ENCODE peak calls at places on chromosomes 13 and 19, in seven cellular contexts. X is HCT116; Y is heart right ventricle; B is suprapubic skin; N is CD8-positive, alpha-beta T cell; Q is A673; E is breast epithelium. I is an unnamed sample.

GRCh38 chr19:47445937-47446402 is 25.7 kb downstream of the SLC8A2 start:
- DNase-seq in N (peak; percentile 68), B (no peak), Y (no peak), E (no peak), Q (peak; percentile 67), X (no peak), I (peak; percentile 42)

GRCh38 chr19:14409157-14410053 is 9.7 kb downstream of the DDX39A start:
- DNase-seq in X (no peak), N (peak; percentile 44), E (no peak), Y (no peak), B (no peak), Q (no peak), I (no peak)

GRCh38 chr13:112826565-112826964 is 136.7 kb downstream of the ATP11A start:
- DNase-seq in N (no peak), Y (no peak), B (no peak), E (no peak), Q (no peak), X (no peak), I (peak; percentile 15)

GRCh38 chr19:3336680-3337523 is 29.5 kb upstream of the NFIC start:
- DNase-seq in N (no peak), Y (peak; percentile 83), E (peak; percentile 97), Q (no peak), X (no peak), B (peak; percentile 92), I (peak; percentile 94)

GRCh38 chr19:21396893-21397572 is at the start of gene ZNF493:
- DNase-seq in E (peak; percentile 96), X (peak; percentile 69), Q (peak; percentile 92), N (peak; percentile 86), Y (peak; percentile 97), B (peak; percentile 97), I (peak; percentile 97)

GRCh38 chr19:49362926-49363264 is 679 bp upstream of the TEAD2 start:
- DNase-seq in B (no peak), X (no peak), Y (peak; percentile 62), N (no peak), E (peak; percentile 63), Q (no peak), I (no peak)

GRCh38 chr13:102870677-102871415 is 25.0 kb downstream of the ERCC5 start:
- DNase-seq in B (no peak), Y (peak; percentile 48), N (peak; percentile 56), X (peak; percentile 19), Q (peak; percentile 76), E (no peak), I (peak; percentile 40)

GRCh38 chr13:101919541-101920306 is 467.2 kb downstream of the ITGBL1 start:
- DNase-seq in X (no peak), N (no peak), E (no peak), Q (no peak), B (no peak), Y (peak; percentile 24), I (no peak)

GRCh38 chr13:46961719-46962118 is 64.9 kb upstream of the HTR2A start:
- DNase-seq in B (no peak), Y (no peak), N (no peak), Q (peak; percentile 7), X (no peak), E (no peak), I (no peak)

GRCh38 chr13:96900992-96901391 is 93.3 kb downstream of the OXGR1 start:
- DNase-seq in Y (no peak), E (no peak), N (no peak), Q (no peak), X (no peak), B (no peak), I (no peak)

GRCh38 chr13:66312312-66313087 is 917.6 kb downstream of the PCDH9 start:
- DNase-seq in E (no peak), B (no peak), Q (no peak), X (no peak), N (no peak), Y (no peak), I (no peak)

GRCh38 chr13:45415112-45415511 is 3.1 kb downstream of the SLC25A30 start:
- DNase-seq in E (no peak), B (no peak), Y (no peak), X (no peak), N (no peak), Q (no peak), I (no peak)

GRCh38 chr13:98476106-98476505 is 100.8 kb downstream of the STK24 start:
- DNase-seq in E (no peak), Y (no peak), N (peak; percentile 67), Q (peak; percentile 33), B (no peak), X (no peak), I (no peak)

GRCh38 chr13:107942030-107942617 is 273.2 kb downstream of the LIG4 start:
- DNase-seq in N (no peak), X (no peak), E (no peak), B (no peak), Y (no peak), Q (no peak), I (no peak)

GRCh38 chr13:107941345-107942029 is 273.8 kb downstream of the LIG4 start:
- DNase-seq in Q (no peak), Y (no peak), N (no peak), X (no peak), B (no peak), E (no peak), I (no peak)

GRCh38 chr13:107937841-107938240 is 277.5 kb downstream of the LIG4 start:
- DNase-seq in E (no peak), N (no peak), X (no peak), Q (no peak), B (no peak), Y (no peak), I (no peak)
- H3K4me1 ChIP-seq in E (no peaks in the 10 kb centered on the region), N (no peaks in the 10 kb centered on the region), X (no peaks in the 10 kb centered on the region), Q (no peaks in the 10 kb centered on the region), B (no peaks in the 10 kb centered on the region), Y (no peaks in the 10 kb centered on the region), I (no peaks in the 10 kb centered on the region)

GRCh38 chr19:19485161-19485997 is 30.0 kb downstream of the TSSK6 start:
- DNase-seq in E (no peak), N (no peak), Q (no peak), B (no peak), Y (peak; percentile 23), X (no peak), I (no peak)
- H3K4me1 ChIP-seq in E (peaks cover 12% of the 10 kb centered on the region), N (peaks cover 74% of the 10 kb centered on the region), Q (peaks cover 25% of the 10 kb centered on the region), B (peaks cover 56% of the 10 kb centered on the region), Y (peaks cover 42% of the 10 kb centered on the region), X (peaks cover 39% of the 10 kb centered on the region), I (peaks cover 49% of the 10 kb centered on the region)

GRCh38 chr13:108005231-108005630 is 210.1 kb downstream of the LIG4 start:
- DNase-seq in X (no peak), Y (no peak), B (no peak), Q (no peak), E (no peak), N (no peak), I (no peak)
- H3K4me1 ChIP-seq in X (no peaks in the 10 kb centered on the region), Y (no peaks in the 10 kb centered on the region), B (no peaks in the 10 kb centered on the region), Q (no peaks in the 10 kb centered on the region), E (no peaks in the 10 kb centered on the region), N (no peaks in the 10 kb centered on the region), I (no peaks in the 10 kb centered on the region)

GRCh38 chr19:8451377-8451776 is 6.6 kb downstream of the HNRNPM start:
- DNase-seq in B (no peak), Q (no peak), X (no peak), Y (no peak), E (no peak), N (no peak), I (no peak)
- H3K4me1 ChIP-seq in B (peaks cover 81% of the 10 kb centered on the region), Q (peaks cover 31% of the 10 kb centered on the region), X (peaks cover 48% of the 10 kb centered on the region), Y (peaks cover 64% of the 10 kb centered on the region), E (peaks cover 48% of the 10 kb centered on the region), N (peaks cover 68% of the 10 kb centered on the region), I (peaks cover 89% of the 10 kb centered on the region)

DNA sequence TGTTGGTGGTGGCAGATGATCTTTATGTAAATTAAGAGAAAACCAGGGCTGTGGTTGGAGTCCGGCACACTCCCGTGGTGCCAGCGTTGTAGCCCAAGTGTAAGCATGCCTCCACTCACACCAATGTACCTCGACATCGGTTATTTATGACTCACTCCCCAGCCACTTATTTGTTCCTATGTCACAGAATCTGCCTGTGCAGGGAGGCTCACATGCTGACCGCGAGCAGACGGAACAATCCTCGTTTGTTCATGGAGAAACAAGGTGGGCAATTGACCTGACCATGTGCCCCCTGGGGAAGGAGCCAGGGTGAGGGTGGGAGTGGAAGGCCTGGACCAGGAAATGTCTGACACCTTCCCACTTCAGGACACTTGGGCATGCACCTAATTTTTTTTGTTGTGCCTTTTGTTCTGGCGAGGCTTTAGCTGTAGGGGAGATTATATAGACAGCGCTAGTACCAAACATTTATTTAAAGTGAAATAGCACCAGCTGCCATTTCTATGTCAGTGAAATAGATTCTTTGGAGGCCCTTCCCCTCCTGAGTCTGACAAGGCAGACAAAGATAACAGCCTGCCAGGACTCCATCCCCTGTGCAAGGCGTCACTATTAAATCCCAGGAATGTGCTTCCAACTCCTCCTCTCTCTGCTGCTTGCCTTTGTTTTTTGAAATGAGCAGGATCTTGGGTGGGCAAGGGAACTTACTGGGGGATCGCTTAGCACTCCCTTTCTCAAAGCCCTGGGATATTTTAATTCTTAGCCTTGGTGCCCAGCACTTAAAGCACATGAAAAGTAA is 394.2 kb downstream of the FGF9 start:
- DNase-seq in Q (no peak), X (no peak), E (no peak), Y (no peak), B (no peak), N (no peak), I (no peak)
- H3K4me1 ChIP-seq in Q (no peaks in the 10 kb centered on the region), X (no peaks in the 10 kb centered on the region), E (no peaks in the 10 kb centered on the region), Y (no peaks in the 10 kb centered on the region), B (no peaks in the 10 kb centered on the region), N (peaks cover 57% of the 10 kb centered on the region), I (no peaks in the 10 kb centered on the region)

GRCh38 chr13:68608147-68608546 is 1378.0 kb upstream of the PCDH9 start:
- DNase-seq in E (no peak), Q (no peak), N (no peak), Y (no peak), B (no peak), X (no peak), I (no peak)

DNA sequence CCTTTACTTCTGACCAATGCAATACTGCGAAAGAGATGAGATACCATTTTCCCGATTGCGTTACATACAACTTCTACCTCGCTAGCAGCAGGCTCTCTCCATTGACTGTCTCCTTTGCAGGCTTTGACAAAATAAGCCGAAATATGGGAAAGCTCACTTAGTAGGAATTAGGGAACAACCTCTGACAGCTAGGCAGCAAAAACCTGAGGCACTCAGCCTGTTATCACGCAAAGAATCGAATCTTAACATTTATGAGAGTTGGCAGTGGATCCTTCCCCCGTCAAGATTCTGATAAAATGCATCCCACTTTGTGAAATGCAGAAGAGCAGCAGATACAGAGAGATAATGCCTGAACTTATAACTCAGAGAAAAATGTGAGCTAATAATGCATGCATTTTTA is 1379.5 kb upstream of the PCDH9 start:
- DNase-seq in B (no peak), Q (no peak), Y (no peak), N (no peak), X (no peak), E (no peak), I (no peak)
- H3K4me1 ChIP-seq in B (no peaks in the 10 kb centered on the region), Q (no peaks in the 10 kb centered on the region), Y (no peaks in the 10 kb centered on the region), N (no peaks in the 10 kb centered on the region), X (no peaks in the 10 kb centered on the region), E (no peaks in the 10 kb centered on the region), I (no peaks in the 10 kb centered on the region)

DNA sequence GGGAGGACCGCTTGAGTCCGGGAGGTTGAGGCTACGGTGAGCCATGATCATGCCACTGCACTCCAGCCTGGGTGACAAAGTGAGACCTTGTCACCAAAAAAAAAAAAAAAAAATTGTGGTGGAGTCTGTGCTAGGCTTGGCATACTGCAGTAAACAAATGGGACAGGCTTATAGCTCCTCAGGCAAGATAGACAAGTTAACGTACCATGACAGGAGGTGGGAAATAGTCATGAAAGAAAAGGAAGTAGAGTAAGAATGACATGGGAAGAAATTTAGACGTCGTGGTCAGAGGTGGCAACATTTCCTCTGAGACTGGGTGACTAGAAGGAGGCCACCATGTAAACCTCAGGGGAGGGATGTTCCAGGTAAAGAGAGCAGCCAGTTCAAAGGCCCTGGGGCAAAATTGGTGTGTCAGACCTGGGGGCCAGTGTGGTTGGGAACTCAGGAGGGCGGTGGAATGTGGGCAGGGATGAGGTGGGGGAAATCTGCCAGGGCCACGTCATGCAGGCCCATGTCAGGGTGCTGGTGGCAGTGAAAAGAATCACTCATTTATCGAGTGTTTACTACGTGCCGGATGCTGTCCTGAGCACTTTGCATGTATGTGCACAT is 5.6 kb downstream of the SNRPA start:
- DNase-seq in B (no peak), Y (no peak), E (no peak), Q (no peak), N (peak; percentile 30), X (no peak), I (no peak)
- H3K4me1 ChIP-seq in B (peaks cover 50% of the 10 kb centered on the region), Y (peaks cover 22% of the 10 kb centered on the region), E (peaks cover 11% of the 10 kb centered on the region), Q (peaks cover 3% of the 10 kb centered on the region), N (peaks cover 44% of the 10 kb centered on the region), X (peaks cover 19% of the 10 kb centered on the region), I (peaks cover 57% of the 10 kb centered on the region)

I was measured in upper lobe of left lung.